ENCODE peak calls at places on chromosomes 16 and 17, in ten cellular contexts. O, U, W, I, H, R, Y, J, X and F are unnamed samples.

GRCh38 chr17:16870253-16871245 is 101.4 kb downstream of the TNFRSF13B start:
- DNase-seq in O (no peak), U (no peak), W (no peak), I (no peak), H (no peak), R (no peak), Y (no peak), J (no peak), X (no peak), F (no peak)

GRCh38 chr17:72392056-72393010 is 271.5 kb downstream of the SOX9 start:
- DNase-seq in O (peak), U (no peak), W (peak), I (peak), H (no peak), R (no peak), Y (peak), J (no peak), X (no peak), F (no peak)

GRCh38 chr16:70610273-70611223 is 35.8 kb upstream of the IL34 start:
- DNase-seq in O (no peak), U (no peak), W (no peak), I (no peak), H (peak), R (no peak), Y (peak), J (no peak), X (no peak), F (no peak)

GRCh38 chr17:67784364-67785121 is 40.8 kb upstream of the BPTF start:
- DNase-seq in O (peak), U (no peak), W (no peak), I (no peak), H (peak), R (no peak), Y (peak), J (no peak), X (peak), F (no peak)

GRCh38 chr17:58364270-58364942 is 12.4 kb upstream of the SUPT4H1 start:
- DNase-seq in O (no peak), U (no peak), W (no peak), I (no peak), H (peak), R (peak), Y (peak), J (no peak), X (peak), F (no peak)

GRCh38 chr16:54066451-54067056 is 220.0 kb downstream of the IRX3 start:
- DNase-seq in O (no peak), U (no peak), W (no peak), I (no peak), H (no peak), R (no peak), Y (peak), J (no peak), X (no peak), F (no peak)

GRCh38 chr16:86010680-86011141 is 111.7 kb downstream of the IRF8 start:
- DNase-seq in O (peak), U (no peak), W (no peak), I (no peak), H (no peak), R (no peak), Y (no peak), J (no peak), X (no peak), F (no peak)

GRCh38 chr16:9357829-9358228 is 266.4 kb downstream of the HAPSTR1 start:
- DNase-seq in O (no peak), U (no peak), W (no peak), I (no peak), H (no peak), R (no peak), Y (no peak), J (no peak), X (no peak), F (no peak)

DNA sequence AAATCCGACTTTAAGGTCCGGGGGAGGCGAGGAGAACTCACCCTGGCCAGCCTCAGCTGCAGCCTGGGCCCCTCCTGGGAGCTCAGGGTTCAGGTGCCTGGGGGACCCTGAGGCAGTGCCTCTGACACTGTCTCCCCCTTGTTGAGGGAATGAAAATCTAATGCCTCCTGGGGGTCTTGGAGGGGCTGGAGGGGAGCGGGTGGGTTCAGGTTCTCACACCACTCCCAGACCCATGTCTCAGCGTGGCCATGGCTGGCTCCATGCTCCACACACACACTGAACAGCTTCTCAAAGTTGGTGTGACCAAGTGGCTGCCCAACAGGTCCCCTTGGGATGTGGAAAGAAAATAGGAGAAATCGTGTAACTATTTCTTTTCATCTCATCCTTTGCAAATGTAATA is 903 bp upstream of the PRCD start:
- DNase-seq in O (no peak), U (no peak), W (no peak), I (no peak), H (no peak), R (no peak), Y (no peak), J (no peak), X (no peak), F (no peak)
- H3K4me3 ChIP-seq in O (no peak), U (no peak), W (no peak), I (no peak), H (no peak), R (no peak), Y (peak), J (no peak), X (no peak), F (no peak)

GRCh38 chr16:84843149-84844048 is 23.6 kb downstream of the CRISPLD2 start:
- DNase-seq in O (no peak), U (no peak), W (no peak), I (no peak), H (no peak), R (no peak), Y (no peak), J (no peak), X (no peak), F (no peak)

GRCh38 chr16:84842516-84843148 is 22.8 kb downstream of the CRISPLD2 start:
- DNase-seq in O (no peak), U (no peak), W (no peak), I (no peak), H (no peak), R (no peak), Y (no peak), J (no peak), X (no peak), F (no peak)

GRCh38 chr16:84839956-84840355 is 20.2 kb downstream of the CRISPLD2 start:
- DNase-seq in O (no peak), U (no peak), W (peak), I (peak), H (no peak), R (no peak), Y (peak), J (no peak), X (no peak), F (peak)

GRCh38 chr16:84840687-84841627 is 21.2 kb downstream of the CRISPLD2 start:
- DNase-seq in O (no peak), U (no peak), W (no peak), I (no peak), H (no peak), R (no peak), Y (no peak), J (no peak), X (no peak), F (no peak)

GRCh38 chr16:84841787-84842300 is 22.1 kb downstream of the CRISPLD2 start:
- DNase-seq in O (no peak), U (no peak), W (no peak), I (no peak), H (peak), R (peak), Y (no peak), J (no peak), X (no peak), F (no peak)
- H3K4me3 ChIP-seq in O (no peak), U (no peak), W (no peak), I (no peak), H (no peak), R (peak), Y (no peak), J (peak), X (no peak), F (no peak)

GRCh38 chr16:4381072-4381934 is 9.7 kb downstream of the VASN start:
- DNase-seq in O (no peak), U (no peak), W (no peak), I (no peak), H (no peak), R (no peak), Y (no peak), J (no peak), X (no peak), F (no peak)

GRCh38 chr16:4383591-4384495 is 12.2 kb downstream of the VASN start:
- DNase-seq in O (no peak), U (no peak), W (no peak), I (no peak), H (no peak), R (no peak), Y (no peak), J (no peak), X (no peak), F (no peak)

GRCh38 chr16:4382795-4383357 is 11.2 kb downstream of the VASN start:
- DNase-seq in O (no peak), U (no peak), W (no peak), I (no peak), H (no peak), R (no peak), Y (no peak), J (no peak), X (no peak), F (no peak)

GRCh38 chr16:4380131-4381063 is 8.7 kb downstream of the VASN start:
- DNase-seq in O (no peak), U (no peak), W (no peak), I (no peak), H (no peak), R (no peak), Y (no peak), J (no peak), X (no peak), F (no peak)

GRCh38 chr16:4381935-4382794 is 10.5 kb downstream of the VASN start:
- DNase-seq in O (no peak), U (no peak), W (no peak), I (no peak), H (no peak), R (no peak), Y (no peak), J (no peak), X (no peak), F (no peak)
- H3K4me3 ChIP-seq in O (no peak), U (no peak), W (no peak), I (no peak), H (no peak), R (no peak), Y (no peak), J (no peak), X (no peak), F (no peak)

GRCh38 chr16:4203748-4204147 is 38.1 kb downstream of the SRL start:
- DNase-seq in O (no peak), U (no peak), W (no peak), I (no peak), H (no peak), R (no peak), Y (no peak), J (no peak), X (peak), F (no peak)
- H3K4me3 ChIP-seq in O (no peak), U (no peak), W (no peak), I (no peak), H (no peak), R (no peak), Y (no peak), J (no peak), X (no peak), F (no peak)

GRCh38 chr16:524274-525011 is 3.1 kb upstream of the CAPN15 start:
- DNase-seq in O (no peak), U (no peak), W (no peak), I (no peak), H (no peak), R (no peak), Y (no peak), J (no peak), X (no peak), F (no peak)

GRCh38 chr16:527015-527903 is at the start of gene CAPN15:
- DNase-seq in O (peak), U (peak), W (peak), I (peak), H (peak), R (peak), Y (peak), J (peak), X (peak), F (peak)

GRCh38 chr16:525123-525519 is 2.4 kb upstream of the CAPN15 start:
- DNase-seq in O (no peak), U (no peak), W (no peak), I (no peak), H (no peak), R (no peak), Y (no peak), J (no peak), X (no peak), F (no peak)

GRCh38 chr16:526181-527014 is 1.1 kb upstream of the CAPN15 start:
- DNase-seq in O (peak), U (no peak), W (peak), I (no peak), H (peak), R (peak), Y (peak), J (no peak), X (peak), F (peak)

DNA sequence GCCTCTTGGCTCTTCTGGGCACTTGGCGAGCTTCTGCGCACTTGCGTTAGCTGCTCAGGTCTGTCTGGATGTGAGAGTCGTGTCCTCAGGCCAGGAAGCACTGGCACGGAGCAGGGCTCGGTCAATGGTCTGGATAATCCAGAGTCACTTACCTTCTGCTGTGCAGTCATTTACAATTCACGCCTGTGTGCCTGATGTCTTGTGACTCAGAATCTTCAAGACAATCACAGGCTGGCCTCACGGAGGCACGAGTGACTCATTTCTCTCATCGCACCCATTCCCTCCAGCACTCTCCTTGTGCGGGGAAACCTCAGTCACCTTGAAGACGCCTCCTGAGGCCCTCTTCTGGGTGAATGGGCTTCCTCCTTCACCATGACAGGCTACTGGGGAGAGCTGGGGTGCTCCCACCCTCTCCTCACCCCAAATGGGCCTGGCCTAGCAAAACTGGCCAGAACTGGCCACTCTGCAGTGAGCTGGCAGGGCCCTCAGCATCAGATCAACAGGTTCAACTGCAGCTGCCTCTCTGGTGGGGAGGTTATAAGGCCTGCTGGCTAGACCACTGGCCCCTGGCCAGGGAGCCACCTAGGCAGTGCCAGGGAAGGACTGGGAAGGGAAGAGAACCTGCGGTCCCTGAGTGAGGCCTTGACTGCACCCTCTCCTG is 1.9 kb upstream of the CAPN15 start:
- DNase-seq in O (peak), U (peak), W (peak), I (peak), H (no peak), R (no peak), Y (peak), J (no peak), X (peak), F (peak)
- H3K4me3 ChIP-seq in O (peak), U (no peak), W (peak), I (peak), H (no peak), R (peak), Y (peak), J (peak), X (peak), F (peak)

DNA sequence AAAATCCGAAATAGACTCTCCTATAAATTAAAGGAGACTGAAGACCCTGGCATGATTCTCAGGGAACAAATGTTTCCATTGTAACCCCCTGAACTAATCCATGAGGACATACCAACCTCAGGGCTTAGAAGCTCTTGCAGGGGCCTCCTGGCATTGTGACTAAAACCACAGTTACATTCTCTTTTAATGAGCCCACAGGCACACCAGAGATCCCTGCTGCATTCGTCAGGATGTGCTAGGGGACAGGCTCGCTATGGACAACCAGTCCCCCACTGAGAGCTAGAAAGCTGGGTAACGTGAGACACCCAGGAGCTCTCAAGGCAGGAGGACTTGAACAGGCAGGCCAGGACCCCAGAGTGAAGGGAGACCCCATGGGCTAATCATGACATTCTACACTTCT is 140.6 kb upstream of the TNRC6C start:
- DNase-seq in O (no peak), U (no peak), W (peak), I (no peak), H (no peak), R (no peak), Y (no peak), J (peak), X (no peak), F (no peak)
- H3K4me3 ChIP-seq in O (no peak), U (no peak), W (no peak), I (no peak), H (no peak), R (no peak), Y (no peak), J (no peak), X (no peak), F (no peak)

DNA sequence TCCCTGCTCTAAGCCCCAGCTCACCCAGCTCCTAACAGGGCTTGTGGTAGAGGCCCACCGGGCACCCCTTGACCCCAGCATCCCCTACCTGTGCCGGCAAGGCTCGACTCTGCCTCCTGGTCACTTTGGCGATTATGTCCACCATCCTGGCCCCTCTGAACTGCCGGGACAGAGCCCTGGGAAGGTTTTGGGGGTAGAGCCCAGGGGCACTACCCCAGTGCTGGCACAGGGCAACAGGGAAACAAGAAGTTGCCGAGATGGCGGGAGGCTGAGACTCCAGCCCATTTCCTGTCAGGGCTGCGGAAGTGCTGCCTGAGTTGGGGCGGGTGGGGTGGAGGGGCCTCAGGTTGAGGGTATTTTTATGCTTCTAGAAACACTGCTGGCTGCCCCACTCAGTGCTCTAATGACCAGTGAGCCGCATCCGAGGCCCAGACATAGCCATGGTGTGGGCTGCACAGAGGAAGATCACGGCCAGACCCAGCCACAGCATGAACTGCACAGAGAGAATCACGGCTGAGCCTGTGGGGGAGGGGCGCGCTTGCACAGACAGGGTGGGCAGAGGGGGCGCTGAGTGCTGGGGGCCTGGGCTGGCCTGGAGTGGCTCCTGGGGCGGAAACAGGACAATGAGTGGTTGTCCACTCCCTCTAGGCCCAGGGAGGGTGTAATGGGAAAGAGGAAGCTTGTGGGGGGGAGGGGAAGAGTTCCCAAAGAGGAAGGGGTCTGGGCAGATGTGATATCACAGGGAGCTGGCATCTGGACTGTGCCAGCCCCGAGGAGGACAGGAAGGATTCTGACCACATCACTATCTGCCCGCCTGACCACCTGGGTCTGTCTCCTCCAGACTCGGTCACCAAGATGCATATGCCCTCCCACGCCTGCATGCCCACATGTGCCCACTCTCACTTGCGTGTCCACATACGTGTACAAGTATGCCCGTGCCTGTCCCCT is 22.3 kb downstream of the ARHGAP27 start:
- DNase-seq in O (peak), U (peak), W (no peak), I (no peak), H (peak), R (no peak), Y (no peak), J (no peak), X (no peak), F (no peak)
- H3K4me3 ChIP-seq in O (peak), U (peak), W (no peak), I (no peak), H (no peak), R (no peak), Y (no peak), J (no peak), X (no peak), F (no peak)